ENCODE peak calls at places on chromosomes 11 and 22, in four cellular contexts. K is prostate gland, L is fibroblast of lung, B is mesenchymal stem cell. O is an unnamed sample. For H3K4me1 and H3K27me3, the result is how much of the 10 kb centered on the place peaks cover.

GRCh38 chr11:62546937-62547625 is 475 bp upstream of the AHNAK start:
- DNase-seq in K (peak), B (peak), L (peak), O (no peak)

GRCh38 chr22:47175151-47175760 is 412.8 kb downstream of the TBC1D22A start:
- DNase-seq in B (no peak), K (no peak), L (no peak), O (no peak)

GRCh38 chr11:10674991-10675440 is 18.5 kb downstream of the IRAG1 start:
- DNase-seq in K (no peak), L (no peak), B (no peak), O (no peak)

GRCh38 chr22:38832005-38832978 is 11.5 kb downstream of the NPTXR start:
- DNase-seq in K (no peak), L (no peak), B (no peak), O (no peak)

GRCh38 chr22:49914256-49914655 is 4.0 kb downstream of the ALG12 start:
- DNase-seq in B (no peak), L (no peak), K (no peak), O (no peak)

GRCh38 chr22:36963302-36963701 is 49.9 kb downstream of the CSF2RB start:
- DNase-seq in B (no peak), L (no peak), K (no peak), O (no peak)

GRCh38 chr11:133947298-133947905 is 9.4 kb downstream of the IGSF9B start:
- DNase-seq in L (peak), K (no peak), B (peak), O (peak)

GRCh38 chr11:104782377-104782754 is 115.9 kb downstream of the CASP12 start:
- DNase-seq in L (no peak), K (no peak), B (no peak), O (no peak)

GRCh38 chr11:83220279-83220678 is 26.8 kb downstream of the ANKRD42 start:
- DNase-seq in K (no peak), B (no peak), L (peak), O (no peak)

GRCh38 chr22:29152045-29152380 is 53.7 kb upstream of the EMID1 start:
- DNase-seq in L (no peak), K (no peak), B (no peak), O (no peak)

GRCh38 chr22:30602049-30602448 is 4.9 kb upstream of the TCN2 start:
- DNase-seq in B (peak), L (peak), K (no peak), O (no peak)

GRCh38 chr11:61732705-61733104 is 19.7 kb upstream of the MYRF start:
- DNase-seq in L (peak), K (no peak), B (no peak), O (no peak)

GRCh38 chr22:39635719-39636118 is 65.2 kb downstream of the CACNA1I start:
- DNase-seq in K (no peak), B (no peak), L (no peak), O (no peak)

GRCh38 chr11:126211236-126212088 is at the start of the genes FAM118B and RPUSD4:
- DNase-seq in L (peak), B (peak), K (peak), O (peak)

GRCh38 chr22:44894782-44895181 is 115.0 kb downstream of the PHF21B start:
- DNase-seq in L (no peak), B (no peak), K (no peak), O (no peak)

GRCh38 chr11:100908746-100909145 is 220.9 kb downstream of the PGR start:
- DNase-seq in L (peak), K (no peak), B (peak), O (no peak)

GRCh38 chr11:76654980-76655379 is 15.6 kb downstream of the LRRC32 start:
- DNase-seq in L (no peak), B (no peak), K (no peak), O (no peak)

GRCh38 chr11:3004481-3004880 is 12.4 kb upstream of the NAP1L4 start:
- DNase-seq in B (no peak), L (no peak), K (no peak), O (no peak)

GRCh38 chr11:56876621-56877312 is 111.9 kb upstream of the OR5AK2 start:
- DNase-seq in B (no peak), L (peak), K (no peak), O (no peak)

GRCh38 chr11:72328366-72329224 is 84.6 kb upstream of the PHOX2A start:
- DNase-seq in K (no peak), L (peak), B (no peak), O (no peak)

GRCh38 chr22:50678218-50678650 is 5.6 kb downstream of the SHANK3 start:
- DNase-seq in B (no peak), K (no peak), L (no peak), O (no peak)

GRCh38 chr11:29781268-29781667 is 235.6 kb downstream of the KCNA4 start:
- DNase-seq in L (no peak), K (no peak), B (no peak), O (no peak)

GRCh38 chr22:39292561-39293074 is 26.8 kb downstream of the RPL3 start:
- DNase-seq in K (peak), B (peak), L (peak), O (no peak)

GRCh38 chr11:92332986-92333385 is 108.4 kb downstream of the FAT3 start:
- DNase-seq in B (peak), K (no peak), L (peak), O (no peak)

GRCh38 chr22:41237707-41238569 is 2.8 kb downstream of the CHADL start:
- DNase-seq in L (peak), K (peak), B (peak), O (peak)

GRCh38 chr11:27934830-27935145 is 173.2 kb downstream of the KIF18A start:
- DNase-seq in L (peak), K (no peak), B (peak), O (no peak)

GRCh38 chr22:30290679-30291333 is 1.5 kb upstream of the CASTOR1 start:
- DNase-seq in B (peak), K (peak), L (peak), O (no peak)

GRCh38 chr11:68889948-68890446 is 13.6 kb downstream of the MRPL21 start:
- DNase-seq in B (peak), L (peak), K (no peak), O (no peak)

GRCh38 chr11:15884792-15885540 is 471.4 kb downstream of the SOX6 start:
- DNase-seq in B (peak), L (no peak), K (no peak), O (no peak)

GRCh38 chr11:61543606-61544306 is 35.2 kb downstream of the LRRC10B start:
- DNase-seq in B (no peak), K (no peak), L (peak), O (no peak)

GRCh38 chr11:134564472-134565200 is 152.6 kb upstream of the B3GAT1 start:
- DNase-seq in K (no peak), B (no peak), L (no peak), O (no peak)

GRCh38 chr11:130478881-130479280 is 30.4 kb downstream of the ADAMTS15 start:
- DNase-seq in K (no peak), B (peak), L (peak), O (no peak)
- H3K4me1 ChIP-seq in K (under half), B (under half), L (under half), O (under half)

GRCh38 chr22:23522642-23523251 is 57.3 kb downstream of the IGLL1 start:
- DNase-seq in K (no peak), B (peak), L (peak), O (no peak)

GRCh38 chr22:23518381-23519187 is 61.5 kb downstream of the IGLL1 start:
- DNase-seq in B (no peak), K (no peak), L (no peak), O (no peak)

GRCh38 chr22:23521442-23522113 is 58.5 kb downstream of the IGLL1 start:
- DNase-seq in L (peak), K (peak), B (peak), O (peak)

GRCh38 chr22:23519442-23520177 is 60.5 kb downstream of the IGLL1 start:
- DNase-seq in K (no peak), L (no peak), B (no peak), O (no peak)

DNA sequence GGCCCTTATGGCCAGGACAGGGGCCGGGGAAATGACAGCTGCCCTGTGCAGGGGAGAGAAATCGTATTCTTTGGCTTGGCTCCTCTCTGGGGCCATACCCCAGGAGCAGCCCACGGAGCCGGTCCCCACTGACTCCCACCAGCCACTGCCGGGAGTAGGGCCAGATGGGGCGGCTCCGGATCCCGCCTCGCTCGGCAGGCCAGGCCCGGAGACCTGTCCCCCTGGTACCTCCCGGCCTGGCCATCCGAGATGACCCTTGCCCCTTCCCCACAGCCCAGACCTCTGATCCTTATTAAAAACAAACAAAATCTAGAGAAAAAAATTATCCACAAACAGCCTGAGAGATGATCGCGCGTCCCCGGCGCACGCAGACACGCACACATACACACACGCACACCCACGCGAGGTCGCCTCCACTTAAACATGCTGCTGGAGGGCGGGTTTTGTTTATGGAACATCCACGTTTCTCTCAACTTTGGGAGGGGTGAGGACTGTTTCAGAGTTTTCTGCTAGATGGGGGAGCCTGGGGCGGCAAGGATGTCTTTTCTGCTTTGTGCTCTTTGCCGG is 59.1 kb downstream of the IGLL1 start:
- DNase-seq in B (peak), L (peak), K (no peak), O (no peak)
- H3K4me3 ChIP-seq in B (peak), L (peak), K (peak), O (peak)

DNA sequence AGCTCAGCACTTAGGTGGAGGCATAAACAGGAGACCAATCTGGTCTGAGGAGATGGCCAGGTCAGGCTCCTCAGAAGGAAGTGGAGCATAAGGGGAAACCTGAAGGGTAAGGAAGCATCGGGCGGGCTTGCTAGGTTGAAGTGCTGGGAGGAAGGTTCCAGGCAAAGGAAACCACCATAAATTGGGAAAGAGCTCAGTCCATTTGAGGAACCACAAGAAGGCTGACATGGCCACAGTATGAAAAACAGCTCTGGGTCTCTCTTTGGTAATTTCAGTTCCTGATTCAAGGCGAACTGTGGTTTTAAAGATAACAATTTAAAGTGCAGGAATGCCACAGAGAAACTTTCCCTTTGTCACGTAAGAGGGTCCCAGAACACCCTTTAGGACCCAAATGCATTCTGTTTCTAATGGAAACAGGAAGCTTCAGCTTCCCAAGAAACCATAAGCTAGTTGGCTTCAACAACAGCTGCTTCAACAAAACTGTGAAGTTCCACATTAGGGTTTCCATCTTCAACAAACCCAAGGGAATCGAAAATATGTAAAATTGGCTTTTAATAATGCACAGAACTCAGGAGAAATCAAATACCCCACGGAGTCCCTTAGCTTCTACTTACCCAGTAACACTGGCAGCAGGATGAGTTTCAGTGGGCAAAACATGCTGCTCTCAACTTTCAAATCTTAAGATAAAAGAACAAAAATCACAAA is 10.4 kb downstream of the JAML start:
- DNase-seq in L (no peak), K (no peak), B (no peak), O (no peak)
- H3K27me3 ChIP-seq in L (under half), K (under half), B (half or more), O (under half)

GRCh38 chr11:118620529-118621070 is 13.2 kb downstream of the PHLDB1 start:
- DNase-seq in K (no peak), L (peak), B (no peak), O (no peak)

GRCh38 chr11:118621071-118621815 is 13.8 kb downstream of the PHLDB1 start:
- DNase-seq in L (peak), K (peak), B (peak), O (no peak)

GRCh38 chr11:118618115-118618990 is 10.9 kb downstream of the PHLDB1 start:
- DNase-seq in B (peak), L (peak), K (peak), O (no peak)

GRCh38 chr11:118619444-118620205 is 12.2 kb downstream of the PHLDB1 start:
- DNase-seq in L (peak), K (no peak), B (peak), O (no peak)

GRCh38 chr11:118618991-118619375 is 11.6 kb downstream of the PHLDB1 start:
- DNase-seq in B (peak), L (peak), K (no peak), O (no peak)
- H3K4me1 ChIP-seq in B (half or more), L (half or more), K (under half), O (under half)

DNA sequence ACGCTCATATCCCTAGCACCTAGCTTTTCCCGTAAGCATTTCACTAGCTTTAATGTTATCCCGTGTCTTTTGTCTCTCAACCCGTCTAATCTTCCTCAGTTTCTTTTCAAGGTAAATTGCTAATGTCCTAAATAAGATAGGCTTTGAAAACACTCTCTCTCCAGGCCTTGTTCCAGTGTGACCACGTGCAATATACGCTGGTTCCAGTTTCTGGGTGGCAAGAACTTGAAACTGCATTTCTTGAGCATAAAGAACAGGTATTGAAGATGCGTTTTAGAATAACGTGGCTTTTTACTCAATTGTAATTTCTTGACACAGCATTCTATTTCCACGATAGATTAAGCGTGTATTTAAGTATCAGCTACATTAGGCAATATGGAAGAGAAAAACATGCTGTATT is 1.1 kb downstream of the CDC45 start:
- DNase-seq in L (no peak), K (no peak), B (no peak), O (no peak)
- H3K4me3 ChIP-seq in L (peak), K (no peak), B (peak), O (no peak)

GRCh38 chr11:32052218-32052617 is 38.7 kb upstream of the RCN1 start:
- DNase-seq in L (peak), K (peak), B (peak), O (no peak)

GRCh38 chr11:32060063-32060462 is 30.8 kb upstream of the RCN1 start:
- DNase-seq in L (no peak), B (no peak), K (no peak), O (no peak)

GRCh38 chr11:32053151-32053550 is 37.7 kb upstream of the RCN1 start:
- DNase-seq in B (no peak), L (peak), K (no peak), O (no peak)

GRCh38 chr11:32056445-32056844 is 34.4 kb upstream of the RCN1 start:
- DNase-seq in L (peak), B (no peak), K (no peak), O (no peak)
- H3K27me3 ChIP-seq in L (under half), B (under half), K (under half), O (under half)

O was measured in effector memory CD4-positive, alpha-beta T cell.